ENCODE peak calls at places on chromosomes 4 and X, in six cellular contexts. M, P, O, C, B and I are unnamed samples.

GRCh38 chrX:14015294-14015693 is 14.4 kb downstream of the GEMIN8 start:
- DNase-seq in M (no peak), P (no peak), O (no peak), C (no peak), B (no peak), I (no peak)

GRCh38 chr4:168028568-168028967 is 63.8 kb upstream of the ANXA10 start:
- DNase-seq in M (no peak), P (no peak), O (peak), C (no peak), B (peak), I (no peak)

GRCh38 chr4:98262431-98262830 is 1.2 kb downstream of the RAP1GDS1 start:
- DNase-seq in M (no peak), P (no peak), O (no peak), C (no peak), B (no peak), I (no peak)

GRCh38 chrX:40864972-40865371 is 129.6 kb upstream of the MED14 start:
- DNase-seq in M (no peak), P (no peak), O (no peak), C (no peak), B (no peak), I (no peak)

GRCh38 chr4:7854697-7855370 is 84.8 kb downstream of the AFAP1 start:
- DNase-seq in M (peak), P (no peak), O (peak), C (peak), B (no peak), I (peak)

GRCh38 chr4:102315532-102315931 is 29.8 kb downstream of the SLC39A8 start:
- DNase-seq in M (no peak), P (no peak), O (no peak), C (no peak), B (no peak), I (no peak)

GRCh38 chr4:23322732-23323131 is 567.1 kb downstream of the PPARGC1A start:
- DNase-seq in M (no peak), P (no peak), O (no peak), C (no peak), B (no peak), I (no peak)

GRCh38 chr4:88779431-88779830 is 81.8 kb upstream of the NAP1L5 start:
- DNase-seq in M (no peak), P (no peak), O (no peak), C (no peak), B (no peak), I (no peak)

GRCh38 chr4:8594097-8595038 is 1.8 kb downstream of the CPZ start:
- DNase-seq in M (no peak), P (peak), O (peak), C (peak), B (peak), I (no peak)

GRCh38 chr4:110119347-110119746 is 79.1 kb downstream of the ELOVL6 start:
- DNase-seq in M (no peak), P (no peak), O (no peak), C (no peak), B (no peak), I (no peak)

GRCh38 chr4:60992037-60992436 is 208.1 kb upstream of the ADGRL3 start:
- DNase-seq in M (no peak), P (no peak), O (no peak), C (no peak), B (no peak), I (no peak)

GRCh38 chr4:141807501-141807900 is 171.1 kb downstream of the IL15 start:
- DNase-seq in M (no peak), P (no peak), O (peak), C (no peak), B (no peak), I (no peak)

GRCh38 chrX:153446950-153447580 is 1.2 kb upstream of the TREX2 start:
- DNase-seq in M (no peak), P (no peak), O (no peak), C (no peak), B (no peak), I (no peak)

GRCh38 chr4:38765391-38765790 is 17.4 kb downstream of the TLR10 start:
- DNase-seq in M (no peak), P (no peak), O (peak), C (no peak), B (no peak), I (no peak)

GRCh38 chr4:5784960-5785611 is 74.1 kb downstream of the EVC start:
- DNase-seq in M (no peak), P (no peak), O (no peak), C (peak), B (no peak), I (no peak)

GRCh38 chr4:85807247-85807915 is 332.4 kb downstream of the ARHGAP24 start:
- DNase-seq in M (no peak), P (no peak), O (peak), C (no peak), B (no peak), I (no peak)

GRCh38 chr4:15495621-15496020 is 25.9 kb downstream of the CC2D2A start:
- DNase-seq in M (no peak), P (no peak), O (no peak), C (no peak), B (no peak), I (no peak)

GRCh38 chr4:52711834-52712171 is 39.4 kb downstream of the ERVMER34-1 start:
- DNase-seq in M (no peak), P (no peak), O (no peak), C (no peak), B (no peak), I (no peak)